ENCODE peak calls at places on chromosome X, in four cellular contexts. V is left lung, U is GM13977, N is AG04450. O is an unnamed sample.

GRCh38 chrX:149383852-149384251 is 121.3 kb downstream of the IDS start:
- DNase-seq in V (no peak), U (no peak), N (no peak), O (no peak)

GRCh38 chrX:24014388-24015018 is 12.5 kb downstream of the KLHL15 start:
- DNase-seq in U (no peak), V (no peak), N (no peak), O (peak)

GRCh38 chrX:2610246-2611170 is 80.6 kb upstream of the CD99 start:
- DNase-seq in U (no peak), N (no peak), V (no peak), O (no peak)

GRCh38 chrX:10072786-10073568 is 83.8 kb upstream of the CLCN4 start:
- DNase-seq in V (no peak), N (no peak), U (no peak), O (no peak)

GRCh38 chrX:149521438-149521837 is 16.3 kb upstream of the IDS start:
- DNase-seq in U (no peak), V (no peak), N (no peak), O (no peak)

GRCh38 chrX:11663875-11664210 is 1.9 kb downstream of the ARHGAP6 start:
- DNase-seq in V (no peak), U (no peak), N (no peak), O (no peak)

GRCh38 chrX:154352466-154352865 is 22.0 kb downstream of the FLNA start:
- DNase-seq in N (no peak), U (no peak), V (no peak), O (no peak)

GRCh38 chrX:130878350-130879341 is 24.4 kb downstream of the ENOX2 start:
- DNase-seq in U (no peak), N (peak), V (no peak), O (no peak)

GRCh38 chrX:45889471-45889870 is 655.8 kb downstream of the ZNF674 start:
- DNase-seq in N (no peak), U (no peak), V (no peak), O (no peak)

GRCh38 chrX:19904778-19905367 is 17.5 kb upstream of the SH3KBP1 start:
- DNase-seq in V (no peak), U (peak), N (no peak), O (peak)

GRCh38 chrX:45879512-45879911 is 665.7 kb downstream of the ZNF674 start:
- DNase-seq in V (no peak), N (no peak), U (no peak), O (no peak)

GRCh38 chrX:19673334-19674040 is 158.2 kb upstream of the MAP3K15 start:
- DNase-seq in V (peak), N (peak), U (no peak), O (no peak)

GRCh38 chrX:6266041-6266440 is 37.4 kb upstream of the NLGN4X start:
- DNase-seq in U (no peak), N (no peak), V (no peak), O (no peak)

GRCh38 chrX:3550160-3550765 is 163.2 kb downstream of the PRKX start:
- DNase-seq in U (no peak), V (no peak), N (no peak), O (no peak)

GRCh38 chrX:154486396-154487207 is at the start of gene UBL4A:
- DNase-seq in N (no peak), V (peak), U (peak), O (peak)

GRCh38 chrX:46754450-46755075 is 4.4 kb downstream of the SLC9A7 start:
- DNase-seq in N (no peak), V (no peak), U (no peak), O (no peak)

GRCh38 chrX:107619836-107620235 is 8.5 kb upstream of the PRPS1 start:
- DNase-seq in V (no peak), U (no peak), N (no peak), O (no peak)

GRCh38 chrX:53116101-53116500 is 22.2 kb downstream of the KANTR start:
- DNase-seq in N (no peak), V (no peak), U (no peak), O (no peak)

GRCh38 chrX:13499736-13500135 is 69.7 kb upstream of the EGFL6 start:
- DNase-seq in V (no peak), N (no peak), U (no peak), O (no peak)

GRCh38 chrX:151151668-151152267 is 24.6 kb upstream of the GPR50 start:
- DNase-seq in V (no peak), N (no peak), U (peak), O (peak)

GRCh38 chrX:262391-262909 is 18.7 kb upstream of the PLCXD1 start:
- DNase-seq in N (no peak), U (peak), V (no peak), O (peak)

GRCh38 chrX:78753571-78753970 is 6.1 kb downstream of the LPAR4 start:
- DNase-seq in V (no peak), N (no peak), U (no peak), O (no peak)

GRCh38 chrX:99914676-99915075 is 495.4 kb downstream of the PCDH19 start:
- DNase-seq in U (no peak), V (no peak), N (no peak), O (no peak)

GRCh38 chrX:16882188-16882587 is 12.0 kb upstream of the RBBP7 start:
- DNase-seq in V (no peak), U (no peak), N (no peak), O (no peak)

GRCh38 chrX:19889582-19890342 is 2.4 kb upstream of the SH3KBP1 start:
- DNase-seq in V (no peak), U (peak), N (peak), O (peak)

GRCh38 chrX:4925911-4926310 is 1212.5 kb upstream of the PRKX start:
- DNase-seq in V (no peak), N (no peak), U (no peak), O (no peak)

GRCh38 chrX:747176-747575 is 116.6 kb downstream of the SHOX start:
- DNase-seq in V (no peak), U (no peak), N (no peak), O (no peak)

GRCh38 chrX:1391370-1391706 is 575 bp downstream of the SLC25A6 start:
- DNase-seq in U (peak), V (no peak), N (no peak), O (peak)

GRCh38 chrX:11867610-11868345 is 109.7 kb downstream of the MSL3 start:
- DNase-seq in V (no peak), N (no peak), U (no peak), O (no peak)

GRCh38 chrX:47530054-47530453 is 31.0 kb upstream of the ARAF start:
- DNase-seq in U (no peak), N (no peak), V (no peak), O (no peak)

GRCh38 chrX:24100713-24101112 is 46.0 kb downstream of the EIF2S3 start:
- DNase-seq in N (no peak), U (no peak), V (no peak), O (no peak)

GRCh38 chrX:134294548-134294947 is 57.6 kb downstream of the CCDC160 start:
- DNase-seq in U (no peak), V (no peak), N (no peak), O (no peak)

GRCh38 chrX:135257469-135257868 is 5.6 kb downstream of the ETDA start:
- DNase-seq in N (no peak), V (no peak), U (no peak), O (no peak)

GRCh38 chrX:41333994-41334865 is at the start of gene DDX3X:
- DNase-seq in V (peak), U (peak), N (peak), O (peak)
- TF ChIP-seq CTCF in V (peak), U (peak), N (peak), O (no peak)

GRCh38 chrX:139776614-139777013 is 68.6 kb upstream of the MCF2 start:
- DNase-seq in U (no peak), V (no peak), N (no peak), O (no peak)
- TF ChIP-seq CTCF in U (no peak), V (no peak), N (no peak), O (no peak)

GRCh38 chrX:83008415-83008814 is 499.7 kb upstream of the POU3F4 start:
- DNase-seq in N (no peak), V (no peak), U (no peak), O (no peak)
- TF ChIP-seq CTCF in N (peak), V (peak), U (peak), O (no peak)

GRCh38 chrX:103828529-103828928 is 3.5 kb downstream of the RAB9B start:
- DNase-seq in N (no peak), V (no peak), U (no peak), O (no peak)

GRCh38 chrX:103831803-103832544 is at the start of gene RAB9B:
- DNase-seq in U (peak), N (no peak), V (peak), O (peak)

GRCh38 chrX:103830848-103831247 is 1.2 kb downstream of the RAB9B start:
- DNase-seq in V (no peak), N (no peak), U (no peak), O (no peak)

GRCh38 chrX:103825881-103826280 is 6.2 kb downstream of the RAB9B start:
- DNase-seq in N (no peak), U (no peak), V (no peak), O (no peak)

GRCh38 chrX:103831342-103831802 is 685 bp downstream of the RAB9B start:
- DNase-seq in U (no peak), V (no peak), N (no peak), O (peak)
- TF ChIP-seq CTCF in U (no peak), V (no peak), N (no peak), O (no peak)

GRCh38 chrX:118183606-118184005 is 67.0 kb upstream of the KLHL13 start:
- DNase-seq in V (no peak), U (no peak), N (no peak), O (no peak)
- TF ChIP-seq CTCF in V (no peak), U (peak), N (no peak), O (no peak)

GRCh38 chrX:69503228-69503834 is 795 bp upstream of the NALF2 start:
- DNase-seq in V (no peak), U (no peak), N (no peak), O (no peak)
- TF ChIP-seq CTCF in V (no peak), U (peak), N (no peak), O (no peak)

GRCh38 chrX:132775230-132775823 is 183.1 kb downstream of the HS6ST2 start:
- DNase-seq in U (no peak), V (no peak), N (no peak), O (no peak)

GRCh38 chrX:132774312-132774711 is 184.1 kb downstream of the HS6ST2 start:
- DNase-seq in N (no peak), U (no peak), V (no peak), O (no peak)

DNA sequence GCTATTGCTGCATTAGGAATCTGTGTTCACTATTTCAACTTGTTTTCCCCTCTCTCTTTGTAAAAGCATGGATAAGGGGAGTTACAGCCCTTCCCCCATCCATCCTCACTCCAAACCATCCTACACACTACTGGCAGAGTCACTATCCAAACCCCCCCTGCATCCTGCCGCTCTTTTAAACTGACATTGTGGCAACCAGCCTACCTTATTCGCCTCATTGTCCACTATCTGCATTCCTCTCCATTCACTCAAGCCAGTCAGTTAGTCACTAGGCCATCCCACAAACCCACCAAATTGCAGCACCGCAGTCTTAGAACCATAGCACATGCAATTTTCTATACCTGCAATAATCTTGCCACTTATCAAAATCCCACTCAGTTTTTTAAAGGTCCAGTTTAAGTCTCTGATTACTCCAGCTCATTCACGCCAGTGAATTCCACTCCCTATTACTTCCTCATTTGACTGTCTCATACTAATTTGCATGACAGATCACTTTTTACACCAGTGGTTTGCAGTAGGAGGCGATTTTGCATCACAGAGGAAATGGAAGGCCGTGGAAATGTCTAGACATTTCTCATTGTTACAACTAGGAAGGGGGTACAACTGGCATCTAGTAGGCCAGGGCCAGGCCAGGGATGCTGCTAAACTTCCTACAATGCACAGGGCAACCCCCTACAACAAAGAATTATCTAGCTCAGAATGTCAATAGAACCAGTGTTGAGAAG is 181.8 kb downstream of the HS6ST2 start:
- DNase-seq in N (no peak), V (no peak), U (no peak), O (no peak)
- TF ChIP-seq CTCF in N (no peak), V (no peak), U (no peak), O (no peak)

O was measured in GM20000.